ENCODE peak calls at places on chromosome 2, in seven cellular contexts. W is AML-193, M is epithelial cell of esophagus, P is NCI-H524, G is body of pancreas, O is NCI-H146, S is anterior cingulate cortex. D is an unnamed sample.

GRCh38 chr2:197217561-197217960 is 93.0 kb downstream of the ANKRD44 start:
- DNase-seq in P (no peak), S (no peak), M (no peak), O (no peak), G (no peak), W (no peak), D (no peak)

GRCh38 chr2:58447586-58447985 is 206.5 kb upstream of the FANCL start:
- DNase-seq in M (peak), G (no peak), P (no peak), W (no peak), O (no peak), S (no peak), D (no peak)

GRCh38 chr2:198066597-198066996 is 262.2 kb downstream of the PLCL1 start:
- DNase-seq in G (no peak), O (no peak), W (no peak), S (no peak), P (no peak), M (no peak), D (no peak)

GRCh38 chr2:233807966-233808892 is 30.1 kb downstream of the MROH2A start:
- DNase-seq in S (no peak), G (no peak), O (no peak), M (no peak), W (no peak), P (no peak), D (no peak)

GRCh38 chr2:85389139-85389538 is 21.0 kb downstream of the CAPG start:
- DNase-seq in M (no peak), W (no peak), O (no peak), G (no peak), S (no peak), P (no peak), D (no peak)

GRCh38 chr2:240223631-240224030 is 83.2 kb upstream of the OTOS start:
- DNase-seq in G (peak), M (no peak), O (no peak), W (no peak), P (no peak), S (no peak), D (no peak)

GRCh38 chr2:119837759-119838158 is 78.0 kb downstream of the PTPN4 start:
- DNase-seq in W (no peak), O (no peak), M (no peak), S (no peak), G (no peak), P (no peak), D (no peak)

GRCh38 chr2:102166189-102166845 is 20.5 kb upstream of the IL1RL2 start:
- DNase-seq in M (peak), W (no peak), G (peak), P (peak), S (no peak), O (no peak), D (no peak)

GRCh38 chr2:128879161-128879560 is 560.5 kb upstream of the HS6ST1 start:
- DNase-seq in G (no peak), S (no peak), O (no peak), P (no peak), W (no peak), M (no peak), D (no peak)

GRCh38 chr2:27716301-27717069 is 52.8 kb downstream of the SLC4A1AP start:
- DNase-seq in W (no peak), G (no peak), S (no peak), M (no peak), P (no peak), O (no peak), D (no peak)

GRCh38 chr2:226447896-226448295 is 351.7 kb downstream of the IRS1 start:
- DNase-seq in O (no peak), P (no peak), W (no peak), G (no peak), M (peak), S (no peak), D (no peak)

GRCh38 chr2:84856785-84857184 is 24.1 kb downstream of the TRABD2A start:
- DNase-seq in G (no peak), M (no peak), O (no peak), S (no peak), W (peak), P (no peak), D (no peak)

GRCh38 chr2:44358498-44358897 is 2.8 kb downstream of the PREPL start:
- DNase-seq in W (no peak), S (no peak), O (peak), P (peak), M (peak), G (peak), D (no peak)

GRCh38 chr2:101596346-101596745 is 101.2 kb upstream of the MAP4K4 start:
- DNase-seq in W (no peak), M (peak), S (no peak), G (no peak), P (no peak), O (no peak), D (no peak)